ENCODE peak calls at places on chromosomes 5 and 9, in five cellular contexts. B is B cell; M is activated CD4-positive, alpha-beta T cell treated with anti-CD3 and anti-CD28 coated beads, Interleukin-2, amount 50 U/mL, for 48 hours; K is endothelial cell; H is GM03348. V is an unnamed sample.

GRCh38 chr9:116796669-116797068 is 109.6 kb downstream of the TRIM32 start:
- DNase-seq in B (no peak), K (no peak), M (no peak), H (no peak), V (no peak)

GRCh38 chr9:106438928-106439327 is 424.0 kb upstream of the ZNF462 start:
- DNase-seq in B (no peak), M (no peak), K (no peak), H (peak; percentile 9), V (no peak)

GRCh38 chr5:72101828-72102227 is 5.4 kb upstream of the MAP1B start:
- DNase-seq in B (no peak), K (no peak), M (no peak), H (no peak), V (peak; percentile 65)

GRCh38 chr5:174837919-174838902 is 113.8 kb downstream of the MSX2 start:
- DNase-seq in K (peak; percentile 6), M (no peak), B (no peak), H (no peak), V (peak; percentile 4)

GRCh38 chr5:137304227-137304874 is 194.8 kb downstream of the SPOCK1 start:
- DNase-seq in K (no peak), M (no peak), B (no peak), H (no peak), V (no peak)

GRCh38 chr9:37471942-37472679 is 6.9 kb upstream of the ZBTB5 start:
- DNase-seq in H (peak; percentile 83), M (no peak), B (no peak), K (peak; percentile 28), V (peak; percentile 88)

GRCh38 chr9:75892168-75892901 is 1.9 kb downstream of the PCSK5 start:
- DNase-seq in M (peak; percentile 46), H (peak; percentile 10), K (peak; percentile 24), B (peak; percentile 18), V (peak; percentile 15)

GRCh38 chr5:37668524-37669047 is 171.3 kb downstream of the GDNF start:
- DNase-seq in K (no peak), B (no peak), M (no peak), H (peak; percentile 83), V (peak; percentile 97)

GRCh38 chr5:67773439-67773988 is 442.0 kb upstream of the PIK3R1 start:
- DNase-seq in K (no peak), B (no peak), H (no peak), M (no peak), V (peak; percentile 28)

GRCh38 chr5:169581580-169582227 is 1.9 kb upstream of the SPDL1 start:
- DNase-seq in K (peak; percentile 62), H (peak; percentile 62), M (peak; percentile 70), B (peak; percentile 20), V (peak; percentile 68)

GRCh38 chr5:39224196-39224754 is 4.9 kb upstream of the FYB1 start:
- DNase-seq in H (peak; percentile 40), M (no peak), K (no peak), B (no peak), V (peak; percentile 95)

GRCh38 chr5:994272-994607 is 14.4 kb upstream of the NKD2 start:
- DNase-seq in K (no peak), B (no peak), M (no peak), H (no peak), V (no peak)

GRCh38 chr5:129804705-129805104 is 56.8 kb downstream of the MINAR2 start:
- DNase-seq in H (no peak), B (no peak), K (no peak), M (no peak), V (no peak)

GRCh38 chr9:125889524-125890473 is 142.6 kb downstream of the PBX3 start:
- DNase-seq in M (peak; percentile 21), K (peak; percentile 39), B (peak; percentile 85), H (peak; percentile 69), V (peak; percentile 43)

GRCh38 chr5:51484326-51484725 is 101.1 kb downstream of the ISL1 start:
- DNase-seq in B (no peak), K (no peak), M (no peak), H (no peak), V (peak; percentile 50)

GRCh38 chr5:138095100-138095907 is 11.5 kb downstream of the WNT8A start:
- DNase-seq in H (no peak), K (no peak), M (no peak), B (no peak), V (no peak)

GRCh38 chr5:135232958-135233357 is 166.1 kb downstream of the MACROH2A1 start:
- DNase-seq in H (no peak), M (no peak), B (no peak), K (no peak), V (peak; percentile 35)

GRCh38 chr5:43313854-43314457 is 744 bp upstream of the HMGCS1 start:
- DNase-seq in M (peak; percentile 22), B (no peak), K (no peak), H (no peak), V (no peak)

GRCh38 chr9:115910899-115911298 is 242.7 kb upstream of the PAPPA start:
- DNase-seq in H (no peak), B (no peak), M (no peak), K (no peak), V (no peak)

GRCh38 chr5:671459-672328 is 21.5 kb downstream of the TPPP start:
- DNase-seq in M (peak; percentile 70), K (peak; percentile 82), H (peak; percentile 92), B (peak; percentile 82), V (peak; percentile 57)

GRCh38 chr9:110919609-110920008 is 118.7 kb downstream of the LPAR1 start:
- DNase-seq in K (no peak), B (no peak), H (peak; percentile 67), M (no peak), V (peak; percentile 63)

GRCh38 chr9:136629879-136630661 is 32.6 kb upstream of the EGFL7 start:
- DNase-seq in H (peak; percentile 54), K (peak; percentile 86), B (peak; percentile 85), M (peak; percentile 63), V (peak; percentile 48)

GRCh38 chr5:148708854-148709253 is 54.5 kb upstream of the HTR4 start:
- DNase-seq in H (no peak), B (no peak), M (no peak), K (no peak), V (peak; percentile 28)

GRCh38 chr5:149425729-149426128 is 46.6 kb upstream of the IL17B start:
- DNase-seq in M (no peak), B (no peak), H (no peak), K (no peak), V (no peak)

GRCh38 chr5:181234116-181234454 is 9.6 kb downstream of the RACK1 start:
- DNase-seq in B (peak; percentile 22), H (no peak), K (no peak), M (no peak), V (no peak)

GRCh38 chr5:103217101-103217500 is 41.5 kb upstream of the MACIR start:
- DNase-seq in K (no peak), B (no peak), H (no peak), M (no peak), V (no peak)

GRCh38 chr5:131994533-131995226 is 16.8 kb downstream of the ACSL6 start:
- DNase-seq in M (no peak), B (no peak), K (no peak), H (no peak), V (no peak)

GRCh38 chr9:110520120-110520701 is 59.3 kb downstream of the SVEP1 start:
- DNase-seq in H (peak; percentile 60), K (no peak), M (no peak), B (no peak), V (no peak)

V was measured in epithelial cell of esophagus.